ENCODE peak calls at places on chromosomes 7 and 10, in nine cellular contexts. M, Z, X, B, G, R, W, F and H are unnamed samples.

GRCh38 chr7:82677064-82677463 is 233.5 kb upstream of the CACNA2D1 start:
- DNase-seq in M (no peak), Z (no peak), X (no peak), B (no peak), G (no peak), R (no peak), W (no peak), F (no peak), H (no peak)

GRCh38 chr7:155425011-155425340 is 33.0 kb upstream of the EN2 start:
- DNase-seq in M (no peak), Z (no peak), X (no peak), B (no peak), G (no peak), R (no peak), W (peak), F (no peak), H (no peak)

GRCh38 chr10:72162978-72163377 is 52.8 kb upstream of the ANAPC16 start:
- DNase-seq in M (peak), Z (peak), X (no peak), B (peak), G (no peak), R (peak), W (no peak), F (no peak), H (no peak)

GRCh38 chr7:98084631-98085030 is 22.0 kb upstream of the LMTK2 start:
- DNase-seq in M (no peak), Z (no peak), X (no peak), B (no peak), G (no peak), R (no peak), W (peak), F (no peak), H (no peak)

GRCh38 chr7:157612664-157613561 is 276.1 kb downstream of the DNAJB6 start:
- DNase-seq in M (peak), Z (no peak), X (peak), B (no peak), G (peak), R (no peak), W (peak), F (peak), H (no peak)

GRCh38 chr10:34513636-34514035 is 301.5 kb downstream of the PARD3 start:
- DNase-seq in M (no peak), Z (no peak), X (no peak), B (no peak), G (no peak), R (no peak), W (no peak), F (no peak), H (no peak)

GRCh38 chr7:155918720-155919399 is 106.6 kb upstream of the SHH start:
- DNase-seq in M (peak), Z (peak), X (no peak), B (peak), G (no peak), R (no peak), W (peak), F (no peak), H (peak)

GRCh38 chr7:30683839-30684238 is 1.6 kb upstream of the CRHR2 start:
- DNase-seq in M (no peak), Z (no peak), X (no peak), B (no peak), G (no peak), R (no peak), W (no peak), F (no peak), H (no peak)

GRCh38 chr7:114910787-114911186 is 11.1 kb upstream of the MDFIC start:
- DNase-seq in M (peak), Z (no peak), X (no peak), B (no peak), G (no peak), R (no peak), W (no peak), F (no peak), H (no peak)

GRCh38 chr10:71778071-71778470 is 4.8 kb upstream of the VSIR start:
- DNase-seq in M (no peak), Z (no peak), X (no peak), B (no peak), G (no peak), R (no peak), W (no peak), F (no peak), H (no peak)

GRCh38 chr7:28774529-28775057 is 183.5 kb downstream of the TRIL start:
- DNase-seq in M (no peak), Z (no peak), X (no peak), B (no peak), G (no peak), R (peak), W (no peak), F (no peak), H (no peak)

GRCh38 chr7:43569424-43569823 is 13.5 kb upstream of the STK17A start:
- DNase-seq in M (peak), Z (peak), X (no peak), B (peak), G (no peak), R (peak), W (no peak), F (peak), H (peak)